ENCODE peak calls at places on chromosomes 13 and 19, in four cellular contexts. R is K562, I is A549, B is GM12878. S is an unnamed sample.

GRCh38 chr13:98142427-98143156 is at the start of gene FARP1:
- DNase-seq in I (peak; percentile 48), B (no peak), R (peak; percentile 71), S (peak; percentile 65)

GRCh38 chr13:39498471-39499114 is 104.4 kb downstream of the LHFPL6 start:
- DNase-seq in I (no peak), R (no peak), B (no peak), S (no peak)

GRCh38 chr13:22789027-22789593 is 391.7 kb upstream of the SGCG start:
- DNase-seq in I (no peak), B (no peak), R (no peak), S (no peak)

GRCh38 chr19:55152017-55152416 is 3.0 kb upstream of the TNNT1 start:
- DNase-seq in I (no peak), R (no peak), B (no peak), S (no peak)

GRCh38 chr19:4851551-4852290 is 15.7 kb downstream of the PLIN3 start:
- DNase-seq in I (peak; percentile 52), B (no peak), R (peak; percentile 82), S (peak; percentile 42)

GRCh38 chr19:31448221-31448657 is 99.0 kb upstream of the TSHZ3 start:
- DNase-seq in B (no peak), I (no peak), R (no peak), S (peak; percentile 89)

GRCh38 chr13:28136916-28137315 is 1.4 kb upstream of the PAN3 start:
- DNase-seq in I (no peak), R (no peak), B (no peak), S (no peak)

GRCh38 chr13:109899748-109900147 is 113.4 kb upstream of the IRS2 start:
- DNase-seq in I (no peak), R (no peak), B (no peak), S (no peak)

GRCh38 chr19:11166281-11167142 is 10.9 kb upstream of the SPC24 start:
- DNase-seq in I (no peak), B (no peak), R (no peak), S (no peak)

GRCh38 chr13:50012396-50013169 is 2.7 kb upstream of the KCNRG start:
- DNase-seq in B (no peak), R (no peak), I (no peak), S (peak; percentile 25)

GRCh38 chr13:77312311-77312710 is 14.6 kb downstream of the MYCBP2 start:
- DNase-seq in B (no peak), I (no peak), R (no peak), S (no peak)

GRCh38 chr13:110965038-110965754 is 50.3 kb upstream of the ANKRD10 start:
- DNase-seq in B (peak; percentile 79), R (peak; percentile 25), I (peak; percentile 28), S (peak; percentile 89)

GRCh38 chr13:106815545-106815944 is 247.6 kb upstream of the ARGLU1 start:
- DNase-seq in I (no peak), B (no peak), R (no peak), S (no peak)

DNA sequence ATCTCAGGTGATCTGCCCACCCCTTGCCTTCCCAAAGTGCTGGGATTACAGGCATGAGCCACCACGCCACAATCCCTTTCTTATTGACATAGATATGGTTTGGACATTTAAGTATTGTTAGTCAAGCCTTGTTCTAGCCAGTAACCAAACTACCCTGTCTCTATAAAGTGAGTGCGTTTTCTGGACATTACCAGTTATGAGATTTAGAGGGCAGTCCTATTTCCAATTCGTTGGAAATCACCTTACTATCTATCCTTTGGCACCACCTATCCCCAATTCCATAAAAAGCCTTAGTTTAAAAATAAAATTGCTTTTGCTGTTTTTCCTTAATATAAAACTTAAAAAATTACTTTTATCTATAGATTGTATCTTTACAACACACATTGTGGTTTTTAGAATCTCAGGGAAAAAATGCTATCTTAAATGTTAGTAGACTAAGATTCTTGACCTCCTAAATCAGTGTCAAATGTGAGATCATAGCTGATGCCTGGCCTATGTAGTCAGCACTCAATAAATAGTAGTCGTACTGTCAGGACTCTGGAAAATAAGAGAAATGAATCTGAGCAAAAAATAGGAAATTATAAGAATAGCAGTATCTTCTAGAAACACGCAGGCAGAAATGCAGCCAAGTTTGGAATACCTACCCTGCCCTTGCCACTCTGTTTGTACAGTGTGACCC is 57.0 kb downstream of the NUFIP1 start:
- DNase-seq in I (no peak), R (no peak), B (no peak), S (peak; percentile 72)
- TF ChIP-seq ELK1 in I (no peak), R (no peak), B (no peak), S (no peak)

GRCh38 chr19:53612762-53613526 is 18.9 kb upstream of the DPRX start:
- DNase-seq in I (no peak), R (no peak), B (no peak), S (no peak)
- TF ChIP-seq ELK1 in I (no peak), R (no peak), B (no peak), S (no peak)

DNA sequence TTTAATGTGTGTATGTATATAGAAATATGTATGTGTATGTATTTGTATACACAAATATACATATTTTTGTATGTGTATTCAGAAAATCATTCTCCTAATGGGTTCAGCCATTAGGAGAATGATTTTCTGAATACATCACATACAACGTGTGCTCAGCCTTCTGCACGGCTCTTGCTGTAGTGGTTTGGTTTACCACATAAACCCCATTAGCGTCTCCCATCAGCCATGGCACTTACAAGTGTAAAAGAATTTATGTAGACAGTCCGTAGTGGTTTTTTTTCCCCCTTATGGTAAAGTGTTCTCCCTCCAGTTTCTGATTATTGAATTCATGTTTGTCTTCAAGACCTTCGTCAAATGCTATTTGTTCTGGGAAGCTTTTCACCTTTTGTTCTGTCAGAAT is 38.2 kb downstream of the ATP8A2 start:
- DNase-seq in I (no peak), R (no peak), B (no peak), S (no peak)
- TF ChIP-seq ELK1 in I (no peak), R (no peak), B (no peak), S (no peak)

DNA sequence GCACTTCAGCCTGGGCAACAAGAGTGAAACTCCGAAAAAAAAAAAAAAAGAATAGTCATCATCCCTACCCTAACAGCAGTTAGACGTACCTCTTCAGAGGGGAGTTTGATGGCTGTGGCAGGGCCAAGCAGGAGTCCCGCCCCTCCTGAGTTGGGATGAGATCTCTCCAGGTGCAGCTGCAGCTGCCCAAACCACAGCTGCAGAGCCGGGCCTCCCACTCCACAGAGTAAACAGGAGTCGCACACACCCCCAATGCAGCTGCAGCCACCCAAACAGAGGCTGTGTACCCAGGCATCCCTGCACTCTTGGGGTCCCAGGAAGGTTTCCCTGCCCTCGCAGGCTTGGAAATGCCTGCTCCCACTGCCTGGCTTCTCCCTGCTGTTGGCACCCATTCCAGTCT is 17.4 kb upstream of the MLLT1 start:
- DNase-seq in R (no peak), I (no peak), B (no peak), S (no peak)
- TF ChIP-seq ELK1 in R (no peak), I (no peak), B (no peak), S (no peak)

DNA sequence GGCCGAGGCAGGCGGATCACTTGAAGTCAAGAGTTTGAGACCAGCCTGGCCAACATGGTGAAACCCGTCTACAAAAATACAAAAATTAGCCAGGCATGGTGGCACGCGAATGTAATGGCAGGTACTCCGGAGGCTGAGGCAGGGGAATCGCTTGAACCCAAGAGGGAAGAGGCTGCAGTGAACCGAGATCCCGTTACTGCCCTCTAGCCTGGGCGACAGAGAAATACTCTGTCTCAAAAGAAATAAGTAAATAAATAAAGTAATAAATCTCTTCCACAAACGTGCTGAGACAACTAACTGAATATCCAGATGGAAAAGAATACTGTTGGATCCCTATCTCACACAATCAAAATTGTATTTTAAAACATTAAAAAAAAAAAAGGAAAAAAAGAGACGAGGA is 807 bp upstream of the ZNF813 start:
- DNase-seq in I (no peak), R (no peak), B (no peak), S (no peak)
- TF ChIP-seq ELK1 in I (no peak), R (no peak), B (no peak), S (no peak)

S was measured in IMR-90.